ENCODE peak calls at places on chromosomes 7 and 10, in eight cellular contexts. H, P, S, X, T, D, V and B are unnamed samples.

GRCh38 chr10:86964061-86964846 is 4.0 kb upstream of the ADIRF start:
- DNase-seq in T (no peak), V (no peak), H (no peak), P (no peak), X (no peak), S (no peak), D (no peak), B (no peak)

GRCh38 chr10:29397221-29397620 is 108.4 kb downstream of the LYZL1 start:
- DNase-seq in X (no peak), H (no peak), T (no peak), V (no peak), D (no peak), S (no peak), P (no peak), B (no peak)

GRCh38 chr10:36880898-36881297 is 244.5 kb upstream of the ANKRD30A start:
- DNase-seq in S (no peak), T (no peak), X (peak), H (peak), V (no peak), P (peak), D (no peak), B (peak)

GRCh38 chr10:92164024-92164423 is 126.9 kb downstream of the CPEB3 start:
- DNase-seq in S (no peak), X (no peak), V (no peak), P (no peak), D (no peak), H (no peak), T (no peak), B (no peak)

GRCh38 chr10:73537288-73537687 is 41.5 kb upstream of the PPP3CB start:
- DNase-seq in D (no peak), X (no peak), V (no peak), S (no peak), P (peak), T (no peak), H (no peak), B (no peak)

GRCh38 chr10:77099136-77099535 is 538.5 kb downstream of the KCNMA1 start:
- DNase-seq in T (no peak), P (no peak), H (no peak), D (no peak), X (no peak), V (no peak), S (no peak), B (no peak)

GRCh38 chr10:3891396-3891795 is 106.4 kb upstream of the KLF6 start:
- DNase-seq in T (no peak), S (no peak), P (no peak), V (no peak), X (no peak), H (no peak), D (no peak), B (no peak)

GRCh38 chr7:14389052-14389988 is 399.9 kb upstream of the ETV1 start:
- DNase-seq in X (no peak), D (no peak), S (no peak), V (no peak), H (no peak), P (no peak), T (no peak), B (no peak)

GRCh38 chr7:84237533-84238173 is 43.1 kb upstream of the SEMA3A start:
- DNase-seq in V (no peak), P (peak), H (peak), D (no peak), S (no peak), X (peak), T (no peak), B (no peak)

GRCh38 chr7:131164900-131165254 is 162.8 kb upstream of the MKLN1 start:
- DNase-seq in X (no peak), V (no peak), S (no peak), D (no peak), H (no peak), T (no peak), P (no peak), B (no peak)

GRCh38 chr10:118983263-118983662 is 46.3 kb upstream of the NANOS1 start:
- DNase-seq in D (peak), P (peak), S (no peak), T (no peak), H (no peak), X (no peak), V (no peak), B (peak)

GRCh38 chr7:80622531-80622930 is 15.9 kb upstream of the CD36 start:
- DNase-seq in X (peak), P (peak), V (no peak), S (no peak), H (peak), D (no peak), T (no peak), B (peak)

GRCh38 chr10:78757542-78757941 is 311.2 kb upstream of the ZMIZ1 start:
- DNase-seq in X (peak), H (peak), D (no peak), S (no peak), T (no peak), V (no peak), P (peak), B (no peak)

GRCh38 chr7:2405601-2406345 is 2.4 kb downstream of the CHST12 start:
- DNase-seq in V (no peak), D (no peak), X (no peak), H (no peak), T (no peak), P (no peak), S (no peak), B (no peak)

GRCh38 chr7:64902806-64903721 is at the start of gene ZNF273:
- DNase-seq in V (peak), T (peak), H (peak), S (peak), P (peak), X (peak), D (peak), B (peak)

GRCh38 chr10:25505466-25505865 is 330.7 kb downstream of the GPR158 start:
- DNase-seq in P (no peak), X (no peak), T (no peak), H (no peak), D (no peak), S (no peak), V (no peak), B (no peak)

GRCh38 chr7:10889266-10889898 is 84.3 kb upstream of the PHF14 start:
- DNase-seq in P (peak), T (peak), X (peak), S (no peak), H (peak), D (peak), V (no peak), B (peak)

GRCh38 chr10:88783734-88784133 is 18.8 kb upstream of the LIPM start:
- DNase-seq in D (no peak), V (no peak), P (peak), X (peak), H (no peak), S (no peak), T (no peak), B (peak)

GRCh38 chr10:13597909-13598308 is 11.1 kb downstream of the PRPF18 start:
- DNase-seq in D (no peak), X (no peak), H (no peak), P (no peak), T (no peak), S (no peak), V (no peak), B (no peak)

GRCh38 chr7:126535176-126535575 is 717.6 kb downstream of the GRM8 start:
- DNase-seq in D (peak), X (no peak), V (no peak), S (no peak), H (no peak), P (no peak), T (no peak), B (no peak)

GRCh38 chr7:35624299-35625186 is 70.4 kb downstream of the HERPUD2 start:
- DNase-seq in P (peak), H (no peak), D (peak), T (peak), V (no peak), S (no peak), X (peak), B (no peak)

GRCh38 chr7:37438879-37439278 is 9.8 kb downstream of the ELMO1 start:
- DNase-seq in X (no peak), D (no peak), H (no peak), P (no peak), T (no peak), S (no peak), V (no peak), B (no peak)

GRCh38 chr7:1713502-1714484 is 43.7 kb downstream of the ELFN1 start:
- DNase-seq in T (peak), P (no peak), X (no peak), H (no peak), S (no peak), D (peak), V (no peak), B (no peak)

GRCh38 chr10:51675088-51675487 is 24.3 kb downstream of the CSTF2T start:
- DNase-seq in P (no peak), V (no peak), X (peak), T (no peak), S (no peak), H (no peak), D (no peak), B (no peak)

GRCh38 chr10:69554611-69555010 is 18.6 kb downstream of the NEUROG3 start:
- DNase-seq in S (no peak), T (no peak), P (no peak), D (no peak), V (no peak), X (no peak), H (no peak), B (no peak)

GRCh38 chr7:105932835-105933477 is 30.1 kb upstream of the CDHR3 start:
- DNase-seq in D (no peak), P (peak), H (peak), V (peak), T (no peak), S (peak), X (peak), B (peak)

GRCh38 chr7:2814682-2815522 is 29.2 kb downstream of the GNA12 start:
- DNase-seq in S (no peak), T (no peak), P (peak), X (no peak), V (no peak), D (no peak), H (no peak), B (no peak)

GRCh38 chr10:5582736-5583135 is 58.0 kb downstream of the CALML3 start:
- DNase-seq in S (no peak), P (no peak), V (no peak), D (no peak), T (no peak), H (no peak), X (no peak), B (no peak)

GRCh38 chr10:68364101-68364886 is 31.6 kb upstream of the PBLD start:
- DNase-seq in X (no peak), H (no peak), S (no peak), V (no peak), D (no peak), T (no peak), P (no peak), B (no peak)

GRCh38 chr7:435518-436366 is 83.9 kb downstream of the PDGFA start:
- DNase-seq in P (peak), X (no peak), V (no peak), T (no peak), D (no peak), S (no peak), H (no peak), B (no peak)

GRCh38 chr10:127735156-127735555 is 1.8 kb upstream of the FOXI2 start:
- DNase-seq in S (no peak), H (no peak), P (no peak), X (no peak), T (no peak), D (no peak), V (no peak), B (no peak)

GRCh38 chr10:99551616-99552015 is 18.9 kb downstream of the NKX2-3 start:
- DNase-seq in D (no peak), H (no peak), P (no peak), V (no peak), T (no peak), S (no peak), X (no peak), B (no peak)

GRCh38 chr10:133128126-133129081 is 31.6 kb upstream of the KNDC1 start:
- DNase-seq in D (no peak), X (no peak), H (no peak), T (no peak), P (no peak), S (no peak), V (peak), B (no peak)

GRCh38 chr10:7622969-7623368 is 43.8 kb downstream of the ITIH5 start:
- DNase-seq in P (no peak), V (no peak), D (peak), T (no peak), S (no peak), X (no peak), H (no peak), B (no peak)

GRCh38 chr10:72164617-72165016 is 51.2 kb upstream of the ANAPC16 start:
- DNase-seq in P (peak), X (no peak), T (no peak), S (no peak), D (no peak), V (no peak), H (no peak), B (no peak)

GRCh38 chr7:101410743-101411476 is 48.2 kb downstream of the COL26A1 start:
- DNase-seq in P (no peak), X (peak), D (peak), S (no peak), H (no peak), T (peak), V (peak), B (no peak)

GRCh38 chr7:123816916-123817315 is 28.1 kb upstream of the HYAL4 start:
- DNase-seq in P (no peak), T (no peak), X (no peak), S (no peak), V (no peak), H (no peak), D (no peak), B (no peak)

GRCh38 chr7:138030679-138031351 is 28.9 kb upstream of the CREB3L2 start:
- DNase-seq in T (no peak), X (peak), V (no peak), S (no peak), D (no peak), P (peak), H (no peak), B (no peak)

GRCh38 chr7:128030999-128031681 is at the start of gene LRRC4:
- DNase-seq in H (no peak), D (no peak), V (peak), X (peak), T (no peak), S (no peak), P (peak), B (no peak)